ENCODE peak calls at places on chromosomes 5 and 9, in seven cellular contexts. Q, P, G, U, H, Y and K are unnamed samples.
A peak's percentile ranks its signal among the peaks of the same experiment; 100 is the strongest.

GRCh38 chr9:9924369-9924768 is 688.4 kb downstream of the PTPRD start:
- DNase-seq in Q (no peak), P (no peak), G (peak; percentile 9), U (no peak), H (no peak), Y (no peak), K (no peak)

GRCh38 chr9:126752376-126752775 is 52.5 kb upstream of the ZBTB43 start:
- DNase-seq in Q (no peak), P (no peak), G (no peak), U (no peak), H (no peak), Y (no peak), K (no peak)

GRCh38 chr9:33524431-33524947 is 438 bp downstream of the ANKRD18B start:
- DNase-seq in Q (no peak), P (peak; percentile 2), G (peak; percentile 2), U (no peak), H (no peak), Y (peak; percentile 30), K (no peak)

GRCh38 chr9:21789541-21790037 is 12.8 kb upstream of the MTAP start:
- DNase-seq in Q (peak; percentile 79), P (no peak), G (peak; percentile 97), U (peak; percentile 40), H (peak; percentile 49), Y (peak; percentile 52), K (peak; percentile 93)

GRCh38 chr9:134660407-134660806 is 18.8 kb downstream of the COL5A1 start:
- DNase-seq in Q (no peak), P (peak; percentile 70), G (peak; percentile 54), U (no peak), H (no peak), Y (peak; percentile 43), K (no peak)

GRCh38 chr5:53246042-53246836 is 136.7 kb upstream of the MOCS2 start:
- DNase-seq in Q (peak; percentile 82), P (peak; percentile 32), G (peak; percentile 80), U (no peak), H (no peak), Y (no peak), K (peak; percentile 68)

GRCh38 chr9:35756743-35757526 is 2.9 kb upstream of the MSMP start:
- DNase-seq in Q (no peak), P (peak; percentile 64), G (no peak), U (no peak), H (peak; percentile 79), Y (peak; percentile 68), K (no peak)

GRCh38 chr5:66621146-66621545 is 25.0 kb downstream of the MAST4 start:
- DNase-seq in Q (no peak), P (no peak), G (peak; percentile 50), U (no peak), H (no peak), Y (no peak), K (no peak)

GRCh38 chr9:97293207-97293721 is 14.2 kb upstream of the CCDC180 start:
- DNase-seq in Q (peak; percentile 38), P (no peak), G (peak; percentile 57), U (no peak), H (no peak), Y (no peak), K (no peak)

GRCh38 chr9:119861801-119862200 is 492.6 kb upstream of the BRINP1 start:
- DNase-seq in Q (no peak), P (no peak), G (no peak), U (no peak), H (no peak), Y (peak; percentile 32), K (no peak)

GRCh38 chr5:58022055-58022454 is 437.8 kb downstream of the PLK2 start:
- DNase-seq in Q (no peak), P (no peak), G (no peak), U (no peak), H (no peak), Y (no peak), K (no peak)

DNA sequence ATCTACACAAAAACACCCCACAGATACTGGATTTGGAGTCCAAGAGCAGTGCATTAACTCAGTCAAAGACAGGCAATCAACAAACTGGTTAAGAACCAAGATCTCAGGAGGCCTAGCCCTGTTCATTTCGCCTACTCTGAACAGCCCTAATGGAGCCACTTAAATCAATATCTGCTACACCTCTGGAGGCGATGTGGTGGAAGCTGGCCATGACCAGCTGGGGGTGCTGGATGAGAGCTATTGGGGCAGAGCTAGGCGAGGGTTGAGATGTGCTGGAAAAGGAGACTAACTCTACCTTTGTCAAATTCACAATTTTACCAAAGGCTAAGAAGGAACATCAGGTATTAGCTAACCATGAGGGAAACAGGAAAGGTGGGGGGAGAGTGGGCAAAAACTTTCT is 23.3 kb upstream of the ARSB start:
- DNase-seq in Q (no peak), P (no peak), G (no peak), U (no peak), H (no peak), Y (no peak), K (no peak)
- TF ChIP-seq CTCF in Q (no peak), P (peak; percentile 21), G (no peak), U (no peak), H (no peak), Y (no peak), K (no peak)

DNA sequence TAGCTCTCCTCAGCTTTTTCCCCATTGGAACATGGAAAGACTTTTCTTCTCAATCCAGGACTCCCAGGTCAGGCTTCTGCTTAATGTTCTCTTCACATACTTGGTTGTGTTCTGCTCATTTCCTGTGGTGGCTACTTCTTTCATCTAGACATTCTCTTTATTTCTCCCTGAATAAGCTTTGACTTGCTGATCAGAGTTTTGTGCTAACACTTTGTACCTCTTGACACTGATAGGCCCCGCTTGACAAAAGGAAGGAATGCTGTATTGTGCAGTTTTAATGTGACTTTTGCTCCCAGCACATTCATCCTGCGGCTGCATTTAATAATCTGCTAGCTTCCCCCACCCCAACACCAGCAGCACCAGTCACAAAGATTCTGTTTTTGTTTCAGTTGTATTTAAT is 90.9 kb upstream of the MINAR2 start:
- DNase-seq in Q (no peak), P (no peak), G (no peak), U (no peak), H (no peak), Y (no peak), K (no peak)
- H3K4me3 ChIP-seq in Q (no peak overlapping the region), P (no peak overlapping the region), G (no peak overlapping the region), U (no peak overlapping the region), H (no peak overlapping the region), Y (no peak overlapping the region), K (no peak overlapping the region)

DNA sequence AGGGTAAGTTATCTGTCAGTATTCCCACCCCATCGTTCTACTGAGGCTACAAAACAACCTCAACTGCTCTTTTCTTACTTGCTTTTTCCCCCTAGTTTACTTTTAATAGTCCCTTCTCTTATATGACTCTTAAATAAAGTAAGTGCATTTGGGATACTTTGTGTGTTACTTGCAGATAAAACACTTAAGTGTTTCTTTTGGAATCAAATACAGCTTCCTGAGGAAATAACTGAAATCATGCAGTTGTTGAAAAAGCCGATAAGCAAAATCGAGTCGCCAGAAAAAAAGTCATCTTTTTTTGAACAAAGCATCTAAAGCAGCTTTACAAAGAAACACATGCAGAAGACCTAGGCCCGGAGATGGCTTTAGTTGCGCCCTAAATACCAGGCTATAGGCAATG is 53.5 kb upstream of the EPB41L4A start:
- DNase-seq in Q (no peak), P (no peak), G (no peak), U (no peak), H (no peak), Y (no peak), K (no peak)
- TF ChIP-seq CTCF in Q (no peak), P (no peak), G (no peak), U (no peak), H (no peak), Y (no peak), K (no peak)

GRCh38 chr5:141703133-141703561 is 21.1 kb upstream of the ARAP3 start:
- DNase-seq in Q (peak; percentile 11), P (no peak), G (no peak), U (no peak), H (no peak), Y (no peak), K (no peak)
- H3K4me3 ChIP-seq in Q (peak overlapping the region; percentile 54), P (no peak overlapping the region), G (peak overlapping the region; percentile 45), U (no peak overlapping the region), H (no peak overlapping the region), Y (no peak overlapping the region), K (peak overlapping the region; percentile 39)

GRCh38 chr5:172764861-172765765 is 5.9 kb downstream of the DUSP1 start:
- DNase-seq in Q (peak; percentile 99), P (peak; percentile 88), G (peak; percentile 100), U (peak; percentile 83), H (peak; percentile 95), Y (peak; percentile 97), K (peak; percentile 99)
- TF ChIP-seq CTCF in Q (no peak), P (no peak), G (no peak), U (no peak), H (no peak), Y (no peak), K (no peak)